ENCODE peak calls at places on chromosomes 12 and 14, in six cellular contexts. K is tibial nerve, E is neural progenitor cell, F is heart right ventricle, N is choroid plexus epithelial cell, A is pancreas. B is an unnamed sample.

GRCh38 chr14:101017209-101017608 is 113.7 kb upstream of the RTL1 start:
- DNase-seq in K (no peak), E (no peak), F (no peak), N (peak), A (no peak), B (peak)

GRCh38 chr12:99984271-99985128 is at the start of gene ANKS1B:
- DNase-seq in K (peak), E (peak), F (peak), N (peak), A (peak), B (peak)

GRCh38 chr14:59484611-59485174 is 376 bp downstream of the JKAMP start:
- DNase-seq in K (no peak), E (no peak), F (no peak), N (peak), A (no peak), B (peak)

GRCh38 chr14:56274556-56274955 is 156.3 kb downstream of the PELI2 start:
- DNase-seq in K (no peak), E (no peak), F (no peak), N (no peak), A (no peak), B (no peak)

GRCh38 chr12:77625441-77625840 is 205.3 kb upstream of the NAV3 start:
- DNase-seq in K (no peak), E (no peak), F (no peak), N (peak), A (no peak), B (peak)

GRCh38 chr12:79119796-79120195 is 255.2 kb downstream of the SYT1 start:
- DNase-seq in K (no peak), E (peak), F (no peak), N (peak), A (no peak), B (no peak)

GRCh38 chr12:46553266-46553665 is 180.7 kb upstream of the SLC38A2 start:
- DNase-seq in K (peak), E (no peak), F (no peak), N (peak), A (no peak), B (peak)

GRCh38 chr12:51270067-51270846 is at the start of gene SMAGP:
- DNase-seq in K (peak), E (peak), F (peak), N (peak), A (peak), B (peak)

GRCh38 chr12:124847675-124848074 is 16.0 kb downstream of the SCARB1 start:
- DNase-seq in K (no peak), E (no peak), F (no peak), N (no peak), A (no peak), B (peak)

GRCh38 chr12:121709478-121709890 is 3.1 kb upstream of the TMEM120B start:
- DNase-seq in K (no peak), E (no peak), F (no peak), N (peak), A (no peak), B (peak)

GRCh38 chr12:53060064-53060720 is 10.3 kb downstream of the TNS2 start:
- DNase-seq in K (no peak), E (no peak), F (no peak), N (no peak), A (no peak), B (no peak)

GRCh38 chr12:53060721-53061276 is 10.9 kb downstream of the TNS2 start:
- DNase-seq in K (no peak), E (no peak), F (peak), N (no peak), A (peak), B (no peak)

GRCh38 chr12:53062011-53062961 is 12.4 kb downstream of the TNS2 start:
- DNase-seq in K (no peak), E (no peak), F (no peak), N (no peak), A (no peak), B (no peak)

GRCh38 chr12:53062977-53063707 is 13.3 kb downstream of the TNS2 start:
- DNase-seq in K (no peak), E (no peak), F (no peak), N (no peak), A (no peak), B (no peak)

DNA sequence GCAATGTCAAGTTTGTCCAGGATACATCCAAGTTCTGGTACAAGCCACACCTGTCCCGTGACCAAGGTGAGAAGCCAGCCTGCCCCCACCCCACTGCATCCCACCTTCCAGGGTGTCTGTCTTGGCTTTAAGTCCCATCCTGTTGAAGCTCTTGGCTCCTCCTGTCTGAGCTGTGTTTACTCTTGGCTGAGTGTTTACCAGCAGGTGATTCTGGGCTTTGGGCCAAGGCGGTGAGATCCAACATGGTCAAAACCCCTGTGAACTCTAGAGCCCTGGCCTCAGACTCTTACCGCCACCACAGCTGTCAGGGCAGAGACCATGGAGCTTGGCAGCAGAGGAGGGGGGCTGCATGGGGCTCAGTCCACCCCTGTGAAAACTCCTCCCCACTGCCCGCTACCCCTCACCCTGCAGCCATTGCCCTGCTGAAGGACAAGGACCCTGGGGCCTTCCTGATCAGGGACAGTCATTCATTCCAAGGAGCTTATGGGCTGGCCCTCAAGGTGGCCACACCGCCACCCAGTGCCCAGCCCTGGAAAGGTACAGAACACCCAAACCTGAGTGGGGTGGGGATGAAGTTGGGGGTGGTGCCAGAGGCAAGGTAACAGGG is 11.6 kb downstream of the TNS2 start:
- DNase-seq in K (no peak), E (peak), F (no peak), N (peak), A (peak), B (no peak)
- TF ChIP-seq CTCF in K (peak), E (peak), F (no peak), N (peak), A (no peak), B (no peak)

DNA sequence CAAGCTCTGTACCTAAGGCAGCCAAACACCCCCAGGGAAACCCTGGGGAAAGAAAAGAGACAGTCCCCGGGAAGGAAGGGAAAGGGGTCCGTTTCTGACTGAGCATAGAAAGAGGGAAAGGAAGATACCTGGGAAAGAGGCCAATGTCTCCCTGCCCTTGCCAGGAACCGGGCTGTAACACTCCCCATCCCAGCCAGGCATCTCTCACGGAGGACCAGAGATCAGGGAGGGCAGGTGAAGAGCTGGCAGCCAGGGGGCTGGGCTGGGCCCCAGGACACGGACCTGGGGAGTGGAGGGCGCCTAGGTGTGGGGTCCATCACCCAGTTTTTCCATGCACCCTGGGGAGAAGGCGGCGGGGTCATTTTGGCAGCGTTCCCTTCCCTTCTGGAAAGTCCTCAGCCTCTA is 18.9 kb upstream of the PLEKHH1 start:
- DNase-seq in K (peak), E (no peak), F (peak), N (no peak), A (no peak), B (no peak)
- H3K4me3 ChIP-seq in K (peak), E (peak), F (peak), N (peak), A (peak), B (peak)

GRCh38 chr14:26276757-26277156 is 321.1 kb downstream of the NOVA1 start:
- DNase-seq in K (no peak), E (peak), F (no peak), N (peak), A (no peak), B (peak)
- TF ChIP-seq CTCF in K (no peak), E (peak), F (no peak), N (peak), A (no peak), B (peak)

DNA sequence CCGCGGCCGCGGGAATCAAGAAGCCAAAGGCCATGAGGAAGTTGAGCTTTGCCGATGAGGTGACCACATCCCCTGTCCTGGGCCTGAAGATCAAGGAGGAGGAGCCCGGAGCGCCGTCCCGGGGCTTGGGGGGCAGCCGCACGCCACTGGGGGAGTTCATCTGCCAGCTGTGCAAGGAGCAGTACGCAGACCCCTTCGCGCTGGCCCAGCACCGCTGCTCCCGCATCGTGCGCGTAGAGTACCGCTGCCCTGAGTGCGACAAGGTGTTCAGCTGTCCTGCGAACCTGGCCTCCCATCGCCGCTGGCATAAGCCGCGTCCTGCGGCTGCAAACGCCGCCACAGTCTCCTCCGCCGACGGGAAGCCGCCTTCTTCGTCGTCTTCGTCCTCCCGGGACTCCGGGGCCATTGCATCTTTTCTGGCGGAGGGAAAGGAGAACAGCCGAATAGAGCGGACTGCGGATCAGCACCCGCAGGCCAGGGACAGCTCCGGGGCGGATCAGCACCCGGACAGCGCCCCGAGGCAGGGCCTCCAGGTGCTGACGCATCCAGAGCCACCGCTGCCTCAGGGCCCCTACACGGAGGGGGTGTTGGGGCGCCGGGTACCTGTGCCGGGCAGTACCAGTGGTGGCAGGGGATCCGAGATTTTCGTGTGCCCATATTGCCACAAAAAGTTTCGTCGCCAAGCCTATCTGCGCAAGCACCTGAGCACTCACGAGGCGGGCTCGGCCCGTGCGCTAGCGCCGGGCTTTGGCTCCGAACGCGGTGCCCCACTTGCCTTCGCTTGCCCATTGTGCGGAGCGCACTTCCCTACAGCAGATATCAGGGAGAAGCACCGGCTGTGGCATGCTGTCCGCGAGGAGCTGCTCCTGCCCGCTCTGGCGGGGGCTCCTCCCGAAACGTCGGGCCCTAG is 1.2 kb downstream of the INSM2 start:
- DNase-seq in K (peak), E (peak), F (peak), N (peak), A (peak), B (peak)
- H3K4me3 ChIP-seq in K (peak), E (peak), F (peak), N (peak), A (peak), B (peak)

GRCh38 chr14:54346257-54346656 is 50.5 kb upstream of the CDKN3 start:
- DNase-seq in K (no peak), E (no peak), F (no peak), N (no peak), A (no peak), B (no peak)

GRCh38 chr14:54343276-54344121 is 53.3 kb upstream of the CDKN3 start:
- DNase-seq in K (no peak), E (peak), F (no peak), N (peak), A (no peak), B (peak)

GRCh38 chr14:54342806-54343205 is 54.0 kb upstream of the CDKN3 start:
- DNase-seq in K (no peak), E (no peak), F (no peak), N (peak), A (no peak), B (no peak)

GRCh38 chr14:54347044-54347443 is 49.8 kb upstream of the CDKN3 start:
- DNase-seq in K (no peak), E (no peak), F (no peak), N (no peak), A (no peak), B (no peak)

DNA sequence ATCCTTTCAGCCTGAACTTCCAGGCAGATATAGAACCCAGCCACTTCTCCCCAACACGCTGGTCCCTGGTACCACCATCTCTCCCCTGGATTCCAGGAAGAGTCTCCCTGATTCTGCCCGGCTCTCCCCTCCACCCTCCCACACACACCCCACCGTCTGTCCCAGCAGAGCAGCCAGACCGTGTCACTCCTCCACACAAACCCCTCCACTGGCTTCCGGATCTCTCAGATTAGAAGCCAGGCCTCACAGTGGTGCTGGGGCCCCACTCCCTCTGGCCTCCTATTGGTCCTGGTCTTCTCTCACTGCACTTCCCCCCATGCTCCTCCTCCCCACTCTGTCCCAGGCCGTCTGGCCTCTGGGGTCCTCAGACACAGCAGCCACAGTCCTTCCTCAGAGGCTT is 52.4 kb upstream of the CDKN3 start:
- DNase-seq in K (no peak), E (no peak), F (no peak), N (no peak), A (no peak), B (no peak)
- TF ChIP-seq CTCF in K (no peak), E (no peak), F (no peak), N (no peak), A (no peak), B (no peak)

GRCh38 chr12:9646794-9647622 is 22.5 kb upstream of the CLEC2D start:
- DNase-seq in K (no peak), E (peak), F (no peak), N (peak), A (no peak), B (peak)
- H3K4me3 ChIP-seq in K (peak), E (peak), F (peak), N (no peak), A (peak), B (peak)

DNA sequence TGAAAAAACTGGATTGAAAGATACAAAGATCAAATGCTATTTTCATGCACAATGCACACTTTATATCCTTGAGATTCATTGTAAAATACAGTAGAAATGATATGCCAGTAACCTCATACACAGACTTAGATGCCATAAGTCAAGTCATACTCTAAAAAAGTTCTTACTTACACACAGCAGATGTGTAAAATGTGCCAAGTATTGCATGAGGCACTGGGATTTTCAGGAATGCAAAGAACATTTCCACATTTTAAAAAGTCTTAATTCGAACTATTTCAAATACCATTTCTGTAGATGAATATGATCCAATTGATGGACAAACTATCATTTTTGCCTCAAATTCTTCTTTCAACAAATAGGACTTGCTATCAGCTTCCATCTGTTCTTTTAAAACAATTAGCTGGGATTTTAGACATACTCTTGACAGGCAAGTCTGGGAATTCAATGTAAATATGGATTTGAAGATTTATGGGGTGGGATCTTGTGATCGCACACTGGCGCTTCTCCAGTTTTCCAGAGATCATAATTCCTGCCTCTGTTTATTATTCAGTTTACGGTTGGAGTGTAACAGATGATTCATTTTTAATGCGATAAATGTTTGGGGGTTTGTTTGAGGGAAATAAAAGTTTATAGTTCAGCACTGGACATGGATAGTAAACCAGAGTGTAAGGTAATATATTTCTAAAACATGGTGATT is 183.8 kb downstream of the PAX9 start:
- DNase-seq in K (no peak), E (no peak), F (no peak), N (no peak), A (no peak), B (no peak)
- TF ChIP-seq CTCF in K (no peak), E (no peak), F (no peak), N (no peak), A (no peak), B (no peak)

GRCh38 chr14:105268736-105269354 is 20.5 kb downstream of the BTBD6 start:
- DNase-seq in K (no peak), E (no peak), F (no peak), N (no peak), A (no peak), B (no peak)
- H3K4me3 ChIP-seq in K (no peak), E (no peak), F (no peak), N (no peak), A (no peak), B (no peak)

GRCh38 chr14:106848330-106849121 is 1322.1 kb downstream of the TMEM121 start:
- DNase-seq in K (no peak), E (no peak), F (no peak), N (no peak), A (peak), B (peak)
- TF ChIP-seq CTCF in K (no peak), E (no peak), F (no peak), N (no peak), A (no peak), B (no peak)

DNA sequence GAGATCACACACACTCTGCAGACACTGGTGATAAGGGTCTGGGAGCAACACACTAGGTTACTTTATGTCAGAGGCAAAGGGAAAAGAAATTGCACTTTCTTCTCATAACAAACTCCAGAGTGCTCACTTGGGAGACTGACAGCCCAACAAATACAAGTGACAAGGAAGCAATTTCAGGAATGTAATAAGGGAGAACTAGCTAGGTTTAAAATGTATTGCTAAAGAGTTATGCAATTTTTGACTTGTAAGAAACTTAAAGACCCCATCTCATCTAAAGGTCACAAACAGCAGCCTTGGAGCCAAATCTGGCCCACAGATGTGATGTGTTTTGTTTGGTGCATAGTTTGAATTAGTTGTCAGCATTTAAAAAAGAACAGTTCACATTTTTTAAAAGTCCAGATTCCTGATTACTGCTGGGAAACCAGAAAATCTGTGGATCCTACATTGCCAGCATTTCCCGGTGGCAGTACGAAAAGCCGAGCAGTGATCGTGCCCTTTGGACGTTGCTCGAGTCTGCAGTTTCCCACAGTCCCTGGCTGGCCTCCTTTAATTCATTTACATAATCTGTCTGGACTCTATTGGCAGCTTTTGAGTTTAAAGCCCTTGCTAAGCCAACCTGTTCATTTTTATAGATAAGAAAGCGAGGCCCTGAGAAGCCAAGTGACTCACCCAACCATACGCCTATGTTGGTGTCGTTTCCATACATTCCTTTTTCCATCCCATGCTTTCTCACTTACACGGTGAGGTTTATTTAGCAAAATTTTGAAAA is 42.0 kb upstream of the ETV6 start:
- DNase-seq in K (no peak), E (peak), F (no peak), N (peak), A (peak), B (peak)
- H3K4me3 ChIP-seq in K (no peak), E (no peak), F (no peak), N (no peak), A (no peak), B (no peak)